ENCODE peak calls at places on chromosomes 7 and 10, in nine cellular contexts. H, Q, O, F, J, T, Y, M and A are unnamed samples.

GRCh38 chr10:59654007-59654406 is 55.6 kb downstream of the SLC16A9 start:
- DNase-seq in H (no peak), Y (no peak), Q (no peak), J (no peak), F (no peak), T (no peak), O (no peak), M (no peak), A (no peak)

GRCh38 chr10:10131984-10132383 is 885.7 kb upstream of the CELF2 start:
- DNase-seq in O (no peak), Y (no peak), Q (no peak), J (no peak), F (no peak), H (no peak), T (no peak), M (no peak), A (no peak)

GRCh38 chr7:150966002-150966401 is 12.1 kb downstream of the KCNH2 start:
- DNase-seq in T (no peak), Y (no peak), F (no peak), O (no peak), Q (no peak), H (no peak), M (peak; percentile 30), J (no peak), A (no peak)

GRCh38 chr10:32946108-32946507 is 11.9 kb downstream of the ITGB1 start:
- DNase-seq in Y (no peak), J (no peak), H (no peak), O (no peak), F (no peak), T (no peak), Q (no peak), M (no peak), A (no peak)

GRCh38 chr10:75111906-75112703 is 649 bp downstream of the SAMD8 start:
- DNase-seq in M (peak; percentile 61), F (no peak), O (peak; percentile 55), H (peak; percentile 61), Y (peak; percentile 86), Q (peak; percentile 80), T (no peak), J (peak; percentile 74), A (peak; percentile 30)

GRCh38 chr7:128831178-128831993 is 1.2 kb downstream of the FLNC start:
- DNase-seq in O (peak; percentile 67), M (no peak), J (peak; percentile 59), Q (peak; percentile 91), F (peak; percentile 50), Y (no peak), T (no peak), H (no peak), A (no peak)

GRCh38 chr7:107372298-107372697 is 97.6 kb upstream of the GPR22 start:
- DNase-seq in H (no peak), Y (no peak), T (no peak), Q (no peak), M (no peak), J (no peak), O (no peak), F (no peak), A (no peak)

GRCh38 chr7:23349484-23350157 is 50.5 kb downstream of the MALSU1 start:
- DNase-seq in M (no peak), Q (no peak), F (peak; percentile 38), J (no peak), O (no peak), Y (no peak), T (no peak), H (no peak), A (no peak)

GRCh38 chr7:101538596-101539459 is 90.3 kb downstream of the MYL10 start:
- DNase-seq in Q (peak; percentile 73), Y (no peak), O (peak; percentile 84), H (peak; percentile 60), M (peak; percentile 63), F (no peak), T (peak; percentile 67), J (peak; percentile 76), A (peak; percentile 61)

DNA sequence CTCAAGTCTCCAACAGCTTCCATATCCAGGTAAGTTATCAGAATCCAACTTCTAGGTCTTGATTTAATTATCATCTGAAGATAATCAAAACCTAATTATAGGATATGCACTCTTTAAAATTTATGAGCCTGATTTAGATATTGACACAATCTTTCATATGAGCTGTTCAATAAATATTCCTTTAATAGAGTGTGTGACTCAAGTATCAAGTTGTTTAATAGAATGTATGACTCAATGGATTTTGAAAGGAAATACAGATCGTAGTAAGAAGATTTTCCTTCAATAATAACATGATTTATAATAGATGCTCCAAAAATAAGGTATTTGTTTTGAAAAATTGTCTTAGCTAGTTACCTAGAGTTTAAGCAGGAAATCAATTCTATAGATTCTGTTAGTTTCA is 97.8 kb downstream of the ABCA13 start:
- DNase-seq in Y (no peak), T (no peak), F (no peak), H (no peak), Q (no peak), O (no peak), J (no peak), M (no peak), A (no peak)
- TF ChIP-seq CTCF in Y (no peak), T (no peak), F (no peak), H (no peak), Q (no peak), O (no peak), J (no peak), M (no peak), A (no peak)

GRCh38 chr7:94223375-94224084 is 171.2 kb upstream of the COL1A2 start:
- DNase-seq in H (no peak), Q (no peak), M (peak; percentile 38), F (no peak), J (peak; percentile 13), T (no peak), O (peak; percentile 13), Y (no peak), A (no peak)
- TF ChIP-seq CTCF in H (no peak), Q (no peak), M (no peak), F (peak; percentile 57), J (no peak), T (peak; percentile 31), O (peak; percentile 42), Y (no peak), A (no peak)

GRCh38 chr7:22147113-22147512 is 201.4 kb upstream of the CDCA7L start:
- DNase-seq in O (no peak), T (no peak), F (no peak), Y (no peak), J (no peak), M (no peak), H (no peak), Q (no peak), A (no peak)
- TF ChIP-seq CTCF in O (no peak), T (no peak), F (no peak), Y (no peak), J (no peak), M (no peak), H (no peak), Q (no peak), A (no peak)

DNA sequence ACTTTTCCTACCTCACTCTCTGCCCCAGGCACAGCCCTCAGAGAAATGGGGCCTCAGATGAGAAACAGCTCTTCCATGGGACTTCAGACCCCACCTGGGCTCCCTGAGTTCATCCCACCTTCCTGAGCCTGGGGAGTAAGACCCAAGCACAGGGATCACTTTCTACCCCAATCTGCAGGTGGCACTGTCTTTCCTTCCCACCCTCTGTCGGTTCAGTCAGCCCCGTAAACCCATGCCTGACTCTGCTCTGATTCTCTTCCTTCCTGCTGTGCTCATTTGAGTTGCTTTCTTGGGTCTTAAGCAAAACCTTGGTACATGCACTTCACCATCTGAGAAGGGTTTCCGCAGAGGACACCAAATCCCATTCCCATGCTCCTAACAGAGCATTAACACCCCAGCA is 306.4 kb upstream of the CDC14C start:
- DNase-seq in J (no peak), Y (no peak), O (no peak), M (no peak), H (no peak), T (no peak), Q (no peak), F (no peak), A (no peak)
- TF ChIP-seq CTCF in J (no peak), Y (no peak), O (no peak), M (no peak), H (no peak), T (no peak), Q (no peak), F (no peak), A (no peak)

DNA sequence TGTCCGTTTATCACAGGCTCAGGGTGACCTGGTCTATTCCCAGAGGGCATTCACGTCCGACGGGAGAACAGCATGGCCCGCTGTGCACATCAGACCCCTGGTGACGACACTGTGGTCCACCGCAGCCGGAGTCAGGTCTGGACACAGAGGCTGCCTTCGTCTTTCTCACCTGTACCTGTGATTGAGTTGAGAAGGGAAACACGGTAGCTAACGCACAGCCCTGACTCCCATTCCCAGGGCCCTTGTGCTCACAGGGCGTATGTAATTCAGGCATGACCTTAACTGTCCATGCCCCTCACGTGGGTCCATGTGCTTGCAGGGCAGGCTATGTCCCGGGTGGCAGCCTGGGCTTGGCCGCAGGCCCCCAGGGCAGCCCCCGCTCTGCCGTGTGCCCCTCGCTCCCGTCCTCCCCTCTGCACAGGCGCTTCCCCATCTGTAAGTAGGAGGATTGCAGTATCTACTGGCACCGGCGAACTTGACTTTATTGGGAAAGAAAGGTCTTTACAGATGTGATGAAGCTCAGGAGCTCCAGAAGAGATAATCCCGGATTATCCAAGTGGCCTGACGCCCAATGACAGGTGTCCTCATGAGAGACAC is 221.3 kb upstream of the TCERG1L start:
- DNase-seq in J (no peak), F (no peak), T (no peak), H (no peak), M (no peak), Q (no peak), O (no peak), Y (no peak), A (no peak)
- TF ChIP-seq CTCF in J (no peak), F (no peak), T (no peak), H (no peak), M (no peak), Q (no peak), O (no peak), Y (no peak), A (no peak)

DNA sequence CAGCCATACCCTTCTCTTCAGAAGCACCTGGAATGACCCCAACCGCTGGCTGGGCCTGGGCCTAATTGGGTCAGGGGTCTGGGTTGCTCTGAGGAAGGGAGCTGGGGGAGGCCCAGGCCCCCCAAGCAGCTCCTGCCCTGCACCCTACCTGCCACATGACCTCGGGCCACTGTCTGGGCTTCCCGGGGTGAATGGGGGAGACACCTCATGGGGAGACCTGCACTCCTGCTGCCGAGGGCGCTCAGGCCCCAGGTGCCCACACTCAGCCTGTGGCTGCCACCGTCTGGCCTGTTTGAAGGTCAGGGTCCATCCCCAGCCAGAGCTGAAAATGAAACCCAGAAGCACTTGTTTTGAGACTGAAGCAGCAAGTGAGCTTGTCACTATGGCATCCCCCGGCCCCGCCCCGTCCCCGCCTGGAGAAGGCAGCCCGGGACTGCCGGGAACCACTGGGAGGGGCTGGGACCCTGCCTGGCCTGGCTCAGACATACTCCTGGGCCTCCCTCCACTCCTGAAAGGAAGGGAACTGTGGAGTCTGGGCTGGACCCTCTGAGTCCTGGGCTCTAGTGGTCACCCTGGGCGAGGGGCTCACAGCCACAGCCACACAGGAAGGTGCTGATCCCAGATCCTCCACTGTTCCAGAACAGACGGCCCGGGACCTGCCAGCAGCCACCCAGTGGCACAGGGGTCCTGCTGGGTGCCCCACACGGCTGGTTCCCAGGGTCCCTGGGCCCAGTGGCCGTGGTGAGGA is 7.4 kb upstream of the MICALL2 start:
- DNase-seq in H (peak; percentile 89), F (peak; percentile 49), Q (peak; percentile 90), Y (peak; percentile 90), T (no peak), J (no peak), O (peak; percentile 81), M (peak; percentile 86), A (no peak)
- TF ChIP-seq CTCF in H (no peak), F (peak; percentile 6), Q (no peak), Y (no peak), T (no peak), J (no peak), O (no peak), M (no peak), A (no peak)

GRCh38 chr7:51366930-51367613 is 50.5 kb upstream of the COBL start:
- DNase-seq in O (peak; percentile 48), F (no peak), Q (no peak), Y (no peak), T (peak; percentile 30), H (peak; percentile 45), J (peak; percentile 52), M (peak; percentile 76), A (no peak)
- TF ChIP-seq CTCF in O (peak; percentile 70), F (peak; percentile 45), Q (peak; percentile 44), Y (no peak), T (peak; percentile 80), H (peak; percentile 73), J (peak; percentile 17), M (peak; percentile 90), A (no peak)